ENCODE peak calls at places on chromosome 19, in nine cellular contexts. One of them, this sample, is unnamed.

GRCh38 chr19:36213793-36214387 is 575 bp downstream of the ZNF565 start:
- DNase-seq in CD4-positive, alpha-beta T cell: no peak
- DNase-seq in ovary: no peak
- DNase-seq in stomach: no peak
- DNase-seq in K562: peak; percentile 29
- DNase-seq in lower lobe of right lung: peak; percentile 52
- DNase-seq in heart left ventricle: peak; percentile 44
- DNase-seq in CD4-positive, CD25-positive, alpha-beta regulatory T cell: no peak
- DNase-seq in adrenal gland: no peak
- DNase-seq in this sample: no peak

GRCh38 chr19:12804051-12804450 is 2.2 kb downstream of the THSD8 start:
- DNase-seq in lower lobe of right lung: no peak
- DNase-seq in ovary: peak; percentile 32
- DNase-seq in stomach: no peak
- DNase-seq in heart left ventricle: no peak
- DNase-seq in adrenal gland: no peak
- DNase-seq in K562: no peak
- DNase-seq in CD4-positive, alpha-beta T cell: no peak
- DNase-seq in CD4-positive, CD25-positive, alpha-beta regulatory T cell: no peak
- DNase-seq in this sample: no peak

GRCh38 chr19:14383898-14384669 is 2.8 kb downstream of the ADGRE5 start:
- DNase-seq in ovary: peak; percentile 49
- DNase-seq in heart left ventricle: no peak
- DNase-seq in CD4-positive, CD25-positive, alpha-beta regulatory T cell: no peak
- DNase-seq in CD4-positive, alpha-beta T cell: no peak
- DNase-seq in K562: peak; percentile 63
- DNase-seq in adrenal gland: peak; percentile 60
- DNase-seq in stomach: no peak
- DNase-seq in lower lobe of right lung: peak; percentile 65
- DNase-seq in this sample: peak; percentile 38

GRCh38 chr19:49559928-49560327 is 20.4 kb downstream of the NOSIP start:
- DNase-seq in stomach: no peak
- DNase-seq in heart left ventricle: peak; percentile 49
- DNase-seq in K562: no peak
- DNase-seq in CD4-positive, alpha-beta T cell: no peak
- DNase-seq in lower lobe of right lung: no peak
- DNase-seq in adrenal gland: no peak
- DNase-seq in CD4-positive, CD25-positive, alpha-beta regulatory T cell: no peak
- DNase-seq in ovary: no peak
- DNase-seq in this sample: no peak

GRCh38 chr19:14550201-14550754 is 20.9 kb downstream of the TECR start:
- DNase-seq in heart left ventricle: peak; percentile 42
- DNase-seq in CD4-positive, alpha-beta T cell: no peak
- DNase-seq in stomach: peak; percentile 34
- DNase-seq in lower lobe of right lung: no peak
- DNase-seq in CD4-positive, CD25-positive, alpha-beta regulatory T cell: no peak
- DNase-seq in K562: peak; percentile 62
- DNase-seq in ovary: no peak
- DNase-seq in adrenal gland: peak; percentile 65
- DNase-seq in this sample: peak; percentile 73

GRCh38 chr19:8571006-8571411 is 6.2 kb downstream of the MYO1F start:
- DNase-seq in CD4-positive, alpha-beta T cell: peak; percentile 63
- DNase-seq in heart left ventricle: no peak
- DNase-seq in stomach: peak; percentile 47
- DNase-seq in ovary: no peak
- DNase-seq in K562: no peak
- DNase-seq in lower lobe of right lung: peak; percentile 71
- DNase-seq in adrenal gland: peak; percentile 39
- DNase-seq in CD4-positive, CD25-positive, alpha-beta regulatory T cell: peak; percentile 59
- DNase-seq in this sample: peak; percentile 21

GRCh38 chr19:7331446-7331845 is 17.3 kb upstream of the ARHGEF18 start:
- DNase-seq in lower lobe of right lung: no peak
- DNase-seq in heart left ventricle: no peak
- DNase-seq in stomach: no peak
- DNase-seq in K562: no peak
- DNase-seq in adrenal gland: no peak
- DNase-seq in ovary: no peak
- DNase-seq in CD4-positive, alpha-beta T cell: no peak
- DNase-seq in CD4-positive, CD25-positive, alpha-beta regulatory T cell: no peak
- DNase-seq in this sample: no peak

GRCh38 chr19:49361438-49362047 is 673 bp downstream of the TEAD2 start:
- DNase-seq in CD4-positive, alpha-beta T cell: no peak
- DNase-seq in heart left ventricle: peak; percentile 86
- DNase-seq in adrenal gland: peak; percentile 71
- DNase-seq in stomach: peak; percentile 80
- DNase-seq in CD4-positive, CD25-positive, alpha-beta regulatory T cell: no peak
- DNase-seq in lower lobe of right lung: peak; percentile 73
- DNase-seq in ovary: peak; percentile 94
- DNase-seq in K562: peak; percentile 91
- DNase-seq in this sample: peak; percentile 21

GRCh38 chr19:35006342-35006998 is 6.3 kb downstream of the GRAMD1A start:
- DNase-seq in lower lobe of right lung: peak; percentile 76
- DNase-seq in CD4-positive, CD25-positive, alpha-beta regulatory T cell: no peak
- DNase-seq in K562: no peak
- DNase-seq in adrenal gland: peak; percentile 87
- DNase-seq in CD4-positive, alpha-beta T cell: no peak
- DNase-seq in stomach: peak; percentile 78
- DNase-seq in heart left ventricle: peak; percentile 9
- DNase-seq in ovary: no peak
- DNase-seq in this sample: peak; percentile 92

GRCh38 chr19:16737909-16738308 is 18.3 kb downstream of the NWD1 start:
- DNase-seq in K562: no peak
- DNase-seq in CD4-positive, alpha-beta T cell: no peak
- DNase-seq in heart left ventricle: no peak
- DNase-seq in lower lobe of right lung: no peak
- DNase-seq in adrenal gland: no peak
- DNase-seq in CD4-positive, CD25-positive, alpha-beta regulatory T cell: no peak
- DNase-seq in ovary: peak; percentile 38
- DNase-seq in stomach: no peak
- DNase-seq in this sample: no peak

GRCh38 chr19:34475975-34476594 is 5.5 kb upstream of the WTIP start:
- DNase-seq in lower lobe of right lung: no peak
- DNase-seq in CD4-positive, alpha-beta T cell: no peak
- DNase-seq in ovary: no peak
- DNase-seq in adrenal gland: no peak
- DNase-seq in stomach: no peak
- DNase-seq in K562: no peak
- DNase-seq in CD4-positive, CD25-positive, alpha-beta regulatory T cell: no peak
- DNase-seq in heart left ventricle: no peak
- DNase-seq in this sample: no peak

GRCh38 chr19:17687857-17688784 is at the start of gene UNC13A:
- DNase-seq in lower lobe of right lung: peak; percentile 51
- DNase-seq in stomach: peak; percentile 37
- DNase-seq in CD4-positive, CD25-positive, alpha-beta regulatory T cell: peak; percentile 41
- DNase-seq in ovary: peak; percentile 39
- DNase-seq in CD4-positive, alpha-beta T cell: peak; percentile 30
- DNase-seq in adrenal gland: peak; percentile 35
- DNase-seq in heart left ventricle: peak; percentile 56
- DNase-seq in K562: peak; percentile 90
- DNase-seq in this sample: peak; percentile 65

GRCh38 chr19:16834747-16835146 is 5.5 kb downstream of the SIN3B start:
- DNase-seq in heart left ventricle: no peak
- DNase-seq in CD4-positive, alpha-beta T cell: no peak
- DNase-seq in CD4-positive, CD25-positive, alpha-beta regulatory T cell: no peak
- DNase-seq in K562: no peak
- DNase-seq in stomach: no peak
- DNase-seq in ovary: no peak
- DNase-seq in adrenal gland: no peak
- DNase-seq in lower lobe of right lung: no peak
- DNase-seq in this sample: no peak

GRCh38 chr19:9149976-9150375 is 9.8 kb downstream of the ZNF317 start:
- DNase-seq in heart left ventricle: no peak
- DNase-seq in CD4-positive, CD25-positive, alpha-beta regulatory T cell: no peak
- DNase-seq in adrenal gland: no peak
- DNase-seq in ovary: no peak
- DNase-seq in K562: no peak
- DNase-seq in stomach: no peak
- DNase-seq in lower lobe of right lung: no peak
- DNase-seq in CD4-positive, alpha-beta T cell: no peak
- DNase-seq in this sample: no peak

GRCh38 chr19:14432817-14433453 is at the start of gene PKN1:
- DNase-seq in adrenal gland: no peak
- DNase-seq in lower lobe of right lung: peak; percentile 70
- DNase-seq in stomach: peak; percentile 57
- DNase-seq in CD4-positive, CD25-positive, alpha-beta regulatory T cell: peak; percentile 23
- DNase-seq in heart left ventricle: peak; percentile 80
- DNase-seq in CD4-positive, alpha-beta T cell: peak; percentile 31
- DNase-seq in K562: peak; percentile 95
- DNase-seq in ovary: peak; percentile 68
- DNase-seq in this sample: no peak

GRCh38 chr19:51547397-51548212 is 16.1 kb upstream of the SIGLEC6 start:
- DNase-seq in lower lobe of right lung: no peak
- DNase-seq in ovary: no peak
- DNase-seq in CD4-positive, CD25-positive, alpha-beta regulatory T cell: no peak
- DNase-seq in adrenal gland: no peak
- DNase-seq in K562: peak; percentile 56
- DNase-seq in heart left ventricle: no peak
- DNase-seq in CD4-positive, alpha-beta T cell: no peak
- DNase-seq in stomach: no peak
- DNase-seq in this sample: no peak

GRCh38 chr19:1069009-1069779 is 2.2 kb downstream of the ARHGAP45 start:
- DNase-seq in adrenal gland: peak; percentile 77
- DNase-seq in heart left ventricle: peak; percentile 88
- DNase-seq in lower lobe of right lung: peak; percentile 94
- DNase-seq in CD4-positive, CD25-positive, alpha-beta regulatory T cell: peak; percentile 80
- DNase-seq in stomach: peak; percentile 74
- DNase-seq in CD4-positive, alpha-beta T cell: peak; percentile 75
- DNase-seq in ovary: no peak
- DNase-seq in K562: no peak
- DNase-seq in this sample: peak; percentile 36
- H3K27me3 ChIP-seq in adrenal gland: peaks cover 53% of the 10 kb centered on the region
- H3K27me3 ChIP-seq in heart left ventricle: peaks cover 86% of the 10 kb centered on the region
- H3K27me3 ChIP-seq in lower lobe of right lung: peaks cover 8% of the 10 kb centered on the region
- H3K27me3 ChIP-seq in CD4-positive, CD25-positive, alpha-beta regulatory T cell: no peaks in the 10 kb centered on the region
- H3K27me3 ChIP-seq in stomach: peaks cover 78% of the 10 kb centered on the region
- H3K27me3 ChIP-seq in CD4-positive, alpha-beta T cell: no peaks in the 10 kb centered on the region
- H3K27me3 ChIP-seq in ovary: peaks cover 20% of the 10 kb centered on the region
- H3K27me3 ChIP-seq in K562: no peaks in the 10 kb centered on the region
- H3K27me3 ChIP-seq in this sample: peaks cover 11% of the 10 kb centered on the region

GRCh38 chr19:378706-379105 is 30.2 kb downstream of the C2CD4C start:
- DNase-seq in CD4-positive, alpha-beta T cell: no peak
- DNase-seq in ovary: no peak
- DNase-seq in stomach: no peak
- DNase-seq in K562: no peak
- DNase-seq in CD4-positive, CD25-positive, alpha-beta regulatory T cell: no peak
- DNase-seq in adrenal gland: no peak
- DNase-seq in heart left ventricle: no peak
- DNase-seq in lower lobe of right lung: no peak
- DNase-seq in this sample: no peak

GRCh38 chr19:383922-384800 is 24.8 kb downstream of the C2CD4C start:
- DNase-seq in CD4-positive, alpha-beta T cell: no peak
- DNase-seq in CD4-positive, CD25-positive, alpha-beta regulatory T cell: no peak
- DNase-seq in K562: peak; percentile 59
- DNase-seq in lower lobe of right lung: peak; percentile 43
- DNase-seq in ovary: no peak
- DNase-seq in stomach: peak; percentile 40
- DNase-seq in heart left ventricle: no peak
- DNase-seq in adrenal gland: no peak
- DNase-seq in this sample: no peak

GRCh38 chr19:384801-385169 is 24.2 kb downstream of the C2CD4C start:
- DNase-seq in CD4-positive, alpha-beta T cell: no peak
- DNase-seq in K562: no peak
- DNase-seq in heart left ventricle: no peak
- DNase-seq in CD4-positive, CD25-positive, alpha-beta regulatory T cell: no peak
- DNase-seq in stomach: no peak
- DNase-seq in lower lobe of right lung: no peak
- DNase-seq in ovary: no peak
- DNase-seq in adrenal gland: no peak
- DNase-seq in this sample: no peak

GRCh38 chr19:379796-380195 is 29.2 kb downstream of the C2CD4C start:
- DNase-seq in CD4-positive, CD25-positive, alpha-beta regulatory T cell: no peak
- DNase-seq in ovary: no peak
- DNase-seq in stomach: no peak
- DNase-seq in CD4-positive, alpha-beta T cell: no peak
- DNase-seq in adrenal gland: no peak
- DNase-seq in K562: no peak
- DNase-seq in lower lobe of right lung: no peak
- DNase-seq in heart left ventricle: no peak
- DNase-seq in this sample: no peak

GRCh38 chr19:383040-383439 is 25.9 kb downstream of the C2CD4C start:
- DNase-seq in heart left ventricle: no peak
- DNase-seq in CD4-positive, alpha-beta T cell: no peak
- DNase-seq in adrenal gland: no peak
- DNase-seq in K562: no peak
- DNase-seq in ovary: no peak
- DNase-seq in lower lobe of right lung: no peak
- DNase-seq in CD4-positive, CD25-positive, alpha-beta regulatory T cell: no peak
- DNase-seq in stomach: no peak
- DNase-seq in this sample: no peak
- H3K27me3 ChIP-seq in heart left ventricle: peaks cover 27% of the 10 kb centered on the region
- H3K27me3 ChIP-seq in CD4-positive, alpha-beta T cell: peaks cover 26% of the 10 kb centered on the region
- H3K27me3 ChIP-seq in adrenal gland: peaks cover 5% of the 10 kb centered on the region
- H3K27me3 ChIP-seq in K562: peaks cover 44% of the 10 kb centered on the region
- H3K27me3 ChIP-seq in ovary: no peaks in the 10 kb centered on the region
- H3K27me3 ChIP-seq in lower lobe of right lung: peaks cover 24% of the 10 kb centered on the region
- H3K27me3 ChIP-seq in CD4-positive, CD25-positive, alpha-beta regulatory T cell: no peaks in the 10 kb centered on the region
- H3K27me3 ChIP-seq in stomach: peaks cover 50% of the 10 kb centered on the region
- H3K27me3 ChIP-seq in this sample: no peaks in the 10 kb centered on the region

DNA sequence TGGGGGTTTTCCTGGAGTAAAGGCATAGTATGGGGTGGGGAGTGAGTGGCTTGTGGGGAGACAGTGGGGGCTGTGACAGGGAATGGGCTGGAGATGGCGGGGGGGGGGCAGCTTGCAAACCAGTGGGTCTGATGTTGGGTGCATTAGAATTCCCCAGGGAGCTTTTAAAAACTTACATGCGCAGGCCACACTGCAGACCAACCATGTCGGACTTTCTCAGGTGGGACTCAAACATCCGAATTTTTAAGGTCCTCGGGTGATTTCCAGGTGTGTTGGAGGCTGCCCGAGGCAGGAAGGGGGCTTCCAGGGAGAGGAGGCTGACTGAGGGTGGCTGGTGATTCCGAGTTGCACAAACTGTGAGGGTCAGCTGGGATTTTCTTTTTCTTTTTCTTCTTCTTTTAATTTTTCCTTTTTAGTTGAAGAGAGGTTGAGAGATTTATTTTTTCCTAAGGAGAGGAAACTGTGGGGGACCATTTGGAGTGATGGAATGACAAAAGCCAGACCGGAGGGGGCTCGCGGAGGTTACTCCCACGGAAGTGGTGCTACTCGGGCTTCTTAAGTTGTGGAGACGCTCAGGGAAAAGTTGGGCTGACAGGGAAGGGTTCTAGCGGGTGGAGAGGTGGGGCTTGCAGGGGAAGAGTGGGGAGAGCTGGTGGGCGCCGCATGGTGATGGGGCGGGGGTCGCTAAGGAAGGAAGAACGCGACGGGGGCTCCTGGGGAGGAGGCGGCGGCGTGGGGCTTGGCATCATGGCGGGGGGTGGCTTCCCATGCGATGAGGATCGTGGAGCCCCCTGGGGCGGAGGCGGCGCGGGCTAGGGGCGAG is 1.0 kb upstream of the CACNG8 start:
- DNase-seq in CD4-positive, alpha-beta T cell: no peak
- DNase-seq in K562: no peak
- DNase-seq in heart left ventricle: no peak
- DNase-seq in stomach: no peak
- DNase-seq in lower lobe of right lung: no peak
- DNase-seq in CD4-positive, CD25-positive, alpha-beta regulatory T cell: no peak
- DNase-seq in ovary: no peak
- DNase-seq in adrenal gland: no peak
- DNase-seq in this sample: no peak
- H3K27me3 ChIP-seq in CD4-positive, alpha-beta T cell: peaks cover 74% of the 10 kb centered on the region
- H3K27me3 ChIP-seq in K562: peaks cover 44% of the 10 kb centered on the region
- H3K27me3 ChIP-seq in heart left ventricle: peaks cover 77% of the 10 kb centered on the region
- H3K27me3 ChIP-seq in stomach: peaks cover 100% of the 10 kb centered on the region
- H3K27me3 ChIP-seq in lower lobe of right lung: peaks cover 71% of the 10 kb centered on the region
- H3K27me3 ChIP-seq in CD4-positive, CD25-positive, alpha-beta regulatory T cell: peaks cover 19% of the 10 kb centered on the region
- H3K27me3 ChIP-seq in ovary: no peaks in the 10 kb centered on the region
- H3K27me3 ChIP-seq in adrenal gland: peaks cover 33% of the 10 kb centered on the region
- H3K27me3 ChIP-seq in this sample: peaks cover 51% of the 10 kb centered on the region

GRCh38 chr19:31470952-31471351 is 121.7 kb upstream of the TSHZ3 start:
- DNase-seq in lower lobe of right lung: no peak
- DNase-seq in ovary: no peak
- DNase-seq in K562: no peak
- DNase-seq in stomach: no peak
- DNase-seq in heart left ventricle: no peak
- DNase-seq in CD4-positive, CD25-positive, alpha-beta regulatory T cell: no peak
- DNase-seq in adrenal gland: no peak
- DNase-seq in CD4-positive, alpha-beta T cell: no peak
- DNase-seq in this sample: no peak
- H3K27me3 ChIP-seq in lower lobe of right lung: no peaks in the 10 kb centered on the region
- H3K27me3 ChIP-seq in ovary: no peaks in the 10 kb centered on the region
- H3K27me3 ChIP-seq in K562: no peaks in the 10 kb centered on the region
- H3K27me3 ChIP-seq in stomach: peaks cover 6% of the 10 kb centered on the region
- H3K27me3 ChIP-seq in heart left ventricle: peaks cover 7% of the 10 kb centered on the region
- H3K27me3 ChIP-seq in CD4-positive, CD25-positive, alpha-beta regulatory T cell: no peaks in the 10 kb centered on the region
- H3K27me3 ChIP-seq in adrenal gland: no peaks in the 10 kb centered on the region
- H3K27me3 ChIP-seq in CD4-positive, alpha-beta T cell: no peaks in the 10 kb centered on the region
- H3K27me3 ChIP-seq in this sample: no peaks in the 10 kb centered on the region

This sample was measured in trophoblast cell.